ENCODE peak calls at places on chromosomes 1 and 21, in six cellular contexts. J is HuH-7, Y is cerebellum, A is Calu3, D is left kidney, U is NAMALWA. M is an unnamed sample.

GRCh38 chr1:171664976-171665375 is 12.5 kb upstream of the MYOC start:
- DNase-seq in Y (no peak), U (no peak), A (no peak), J (no peak), D (no peak), M (no peak)

GRCh38 chr1:213615226-213615881 is 372.4 kb upstream of the PROX1 start:
- DNase-seq in J (no peak), U (no peak), Y (peak), D (no peak), A (no peak), M (no peak)

GRCh38 chr1:58528518-58528917 is 18.0 kb downstream of the OMA1 start:
- DNase-seq in J (no peak), U (no peak), A (no peak), Y (no peak), D (peak), M (no peak)

GRCh38 chr1:228554107-228554506 is 66.9 kb downstream of the RNF187 start:
- DNase-seq in Y (no peak), D (no peak), J (no peak), A (no peak), U (no peak), M (no peak)

GRCh38 chr1:219529116-219529515 is 83.8 kb downstream of the ZC3H11B start:
- DNase-seq in J (no peak), Y (no peak), U (no peak), A (no peak), D (peak), M (no peak)

GRCh38 chr1:182568647-182569284 is 20.3 kb downstream of the RNASEL start:
- DNase-seq in D (no peak), A (no peak), U (peak), Y (no peak), J (no peak), M (no peak)

GRCh38 chr1:117143172-117143571 is 21.6 kb upstream of the TRIM45 start:
- DNase-seq in J (no peak), A (no peak), U (no peak), Y (no peak), D (no peak), M (no peak)

GRCh38 chr21:32624726-32625125 is 12.5 kb upstream of the CFAP298 start:
- DNase-seq in A (no peak), J (no peak), U (peak), D (no peak), Y (no peak), M (no peak)

GRCh38 chr1:205610036-205610435 is 21.8 kb downstream of the ELK4 start:
- DNase-seq in U (no peak), Y (no peak), J (no peak), D (no peak), A (no peak), M (no peak)

GRCh38 chr1:160419150-160419837 is 18.9 kb downstream of the VANGL2 start:
- DNase-seq in Y (no peak), D (no peak), A (no peak), U (no peak), J (no peak), M (no peak)

GRCh38 chr1:205074513-205074912 is 9.7 kb downstream of the TMEM81 start:
- DNase-seq in D (no peak), U (no peak), J (no peak), Y (no peak), A (no peak), M (no peak)

GRCh38 chr1:59698386-59698785 is 116.4 kb upstream of the HOOK1 start:
- DNase-seq in U (no peak), J (no peak), D (no peak), Y (no peak), A (no peak), M (no peak)

GRCh38 chr1:204730826-204731459 is 45.4 kb upstream of the LRRN2 start:
- DNase-seq in D (peak), Y (no peak), U (no peak), A (no peak), J (no peak), M (no peak)

GRCh38 chr1:15830284-15830657 is 17.2 kb upstream of the SPEN start:
- DNase-seq in A (no peak), J (no peak), U (no peak), D (peak), Y (no peak), M (no peak)

GRCh38 chr21:26835027-26835713 is 10.0 kb downstream of the ADAMTS1 start:
- DNase-seq in J (no peak), U (no peak), D (no peak), Y (no peak), A (no peak), M (no peak)

M was measured in small intestine.